ENCODE peak calls at places on chromosomes 11 and 22, in nine cellular contexts. I is heart right ventricle; U is CD8-positive, alpha-beta T cell; G is stomach; W is cardiac muscle cell; F is left ventricle myocardium inferior; X is AG04450; C is testis; J is pancreas. H is an unnamed sample. For H3K9me3, the result is how much of the 10 kb centered on the place peaks cover.

GRCh38 chr11:59197990-59198389 is 14.7 kb downstream of the MPEG1 start:
- DNase-seq in I (peak), U (no peak), G (peak), W (peak), F (peak), X (no peak), C (peak), J (peak), H (peak)

GRCh38 chr11:62461740-62462522 is 43.1 kb downstream of the SCGB1A1 start:
- DNase-seq in I (no peak), U (no peak), G (no peak), W (no peak), F (no peak), X (no peak), C (peak), J (no peak), H (no peak)

GRCh38 chr22:50657925-50658324 is 14.7 kb upstream of the SHANK3 start:
- DNase-seq in I (no peak), U (no peak), G (no peak), W (no peak), F (no peak), X (no peak), C (no peak), J (no peak), H (peak)

GRCh38 chr22:33851240-33851639 is 69.0 kb downstream of the LARGE1 start:
- DNase-seq in I (no peak), U (no peak), G (no peak), W (no peak), F (no peak), X (no peak), C (no peak), J (no peak), H (no peak)

GRCh38 chr11:64305691-64306562 is 603 bp downstream of the ESRRA start:
- DNase-seq in I (peak), U (peak), G (peak), W (peak), F (peak), X (no peak), C (peak), J (peak), H (peak)

GRCh38 chr11:76382209-76382608 is 1.1 kb downstream of the GVQW3 start:
- DNase-seq in I (no peak), U (no peak), G (no peak), W (no peak), F (no peak), X (no peak), C (no peak), J (no peak), H (no peak)

GRCh38 chr11:456533-456932 is 6.5 kb downstream of the PTDSS2 start:
- DNase-seq in I (no peak), U (no peak), G (no peak), W (no peak), F (no peak), X (no peak), C (no peak), J (no peak), H (no peak)

GRCh38 chr11:20134991-20135736 is 25.1 kb downstream of the DBX1 start:
- DNase-seq in I (no peak), U (no peak), G (no peak), W (no peak), F (no peak), X (no peak), C (no peak), J (no peak), H (no peak)

GRCh38 chr11:62708423-62709261 is 1.2 kb downstream of the GNG3 start:
- DNase-seq in I (no peak), U (peak), G (peak), W (no peak), F (no peak), X (no peak), C (no peak), J (peak), H (no peak)

GRCh38 chr22:25051983-25052710 is 99.6 kb downstream of the KIAA1671 start:
- DNase-seq in I (no peak), U (no peak), G (peak), W (no peak), F (peak), X (no peak), C (peak), J (peak), H (no peak)

GRCh38 chr11:94882931-94883330 is 90.4 kb downstream of the CWC15 start:
- DNase-seq in I (no peak), U (no peak), G (no peak), W (no peak), F (no peak), X (no peak), C (no peak), J (no peak), H (no peak)

GRCh38 chr11:134862168-134862567 is 450.1 kb upstream of the B3GAT1 start:
- DNase-seq in I (peak), U (no peak), G (no peak), W (no peak), F (no peak), X (no peak), C (no peak), J (no peak), H (no peak)

GRCh38 chr11:123286761-123287160 is 91.7 kb upstream of the CLMP start:
- DNase-seq in I (no peak), U (no peak), G (no peak), W (no peak), F (no peak), X (no peak), C (no peak), J (no peak), H (no peak)

GRCh38 chr11:125110506-125110905 is 920 bp downstream of the TMEM218 start:
- DNase-seq in I (no peak), U (no peak), G (no peak), W (no peak), F (no peak), X (no peak), C (no peak), J (no peak), H (no peak)

GRCh38 chr11:3056296-3057068 is 741 bp downstream of the CARS1 start:
- DNase-seq in I (no peak), U (no peak), G (peak), W (no peak), F (no peak), X (no peak), C (no peak), J (no peak), H (no peak)

GRCh38 chr11:123681007-123681406 is 26.6 kb upstream of the SCN3B start:
- DNase-seq in I (no peak), U (no peak), G (no peak), W (no peak), F (no peak), X (no peak), C (no peak), J (no peak), H (no peak)

GRCh38 chr11:59510917-59511589 is at the start of gene OR4D9:
- DNase-seq in I (no peak), U (no peak), G (no peak), W (no peak), F (no peak), X (no peak), C (no peak), J (no peak), H (no peak)

GRCh38 chr11:46663277-46663940 is 37.0 kb downstream of the ARHGAP1 start:
- DNase-seq in I (no peak), U (no peak), G (no peak), W (no peak), F (no peak), X (no peak), C (no peak), J (no peak), H (no peak)
- H3K27ac ChIP-seq in I (peak), U (no peak), G (no peak), W (no peak), F (peak), X (peak), C (no peak), J (no peak), H (peak)

DNA sequence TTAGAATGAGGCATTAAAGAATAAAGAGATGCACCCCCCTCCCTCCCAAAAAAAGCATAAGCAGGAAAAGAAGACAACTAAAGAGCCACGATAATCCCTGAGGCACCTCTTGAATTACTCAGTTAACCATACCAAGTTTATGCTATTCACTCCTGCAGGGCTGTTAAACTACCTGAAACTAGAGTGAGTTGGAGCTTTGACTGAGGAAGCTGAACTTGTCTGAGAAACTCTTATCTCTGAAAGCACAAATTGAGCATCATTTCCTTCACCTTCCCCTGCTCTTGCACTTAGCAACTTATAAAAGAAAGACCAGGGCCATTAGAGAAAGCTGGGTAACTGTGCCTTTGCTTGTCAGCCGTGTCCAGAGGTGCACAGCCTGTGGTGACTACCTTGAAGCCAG is 745.5 kb downstream of the NELL1 start:
- DNase-seq in I (no peak), U (no peak), G (no peak), W (no peak), F (no peak), X (no peak), C (no peak), J (no peak), H (no peak)
- TF ChIP-seq CTCF in I (no peak), U (no peak), G (no peak), W (no peak), F (no peak), X (no peak), C (no peak), J (no peak), H (no peak)

GRCh38 chr11:73230931-73231330 is 12.8 kb downstream of the P2RY2 start:
- DNase-seq in I (no peak), U (no peak), G (no peak), W (no peak), F (no peak), X (no peak), C (no peak), J (no peak), H (no peak)
- H3K9me3 ChIP-seq in I (under half), U (under half), G (under half), W (under half), F (under half), X (under half), C (under half), J (under half), H (under half)

DNA sequence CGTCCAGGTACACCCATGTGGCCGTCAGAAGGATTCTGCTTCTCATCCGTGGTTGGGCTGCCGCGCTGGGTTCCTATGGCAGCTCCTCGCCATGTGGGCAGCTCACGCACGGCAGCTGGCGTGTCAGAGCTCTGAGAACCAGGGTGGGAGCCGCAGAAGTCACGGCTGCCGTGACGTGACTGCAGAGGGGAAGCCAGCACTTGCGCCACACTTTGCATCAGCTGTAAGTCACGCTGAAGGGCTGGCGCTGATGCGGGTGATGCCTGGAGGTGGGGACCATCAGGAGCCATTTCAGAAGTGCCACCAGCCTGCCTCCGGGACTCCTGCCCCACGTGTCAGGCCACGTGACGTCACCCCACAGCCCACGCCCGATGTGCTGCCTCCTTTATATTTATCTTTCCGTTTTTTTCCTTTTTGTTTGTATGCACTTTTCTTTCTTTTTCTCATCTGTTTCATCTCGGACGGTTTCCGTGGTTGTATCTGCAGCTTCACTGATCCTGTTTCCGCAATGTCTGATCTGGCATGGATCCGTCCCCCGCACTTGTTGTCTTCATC is 133.2 kb downstream of the IGLL1 start:
- DNase-seq in I (no peak), U (no peak), G (no peak), W (no peak), F (no peak), X (no peak), C (no peak), J (no peak), H (no peak)
- H3K27ac ChIP-seq in I (no peak), U (no peak), G (no peak), W (no peak), F (no peak), X (no peak), C (no peak), J (no peak), H (no peak)

DNA sequence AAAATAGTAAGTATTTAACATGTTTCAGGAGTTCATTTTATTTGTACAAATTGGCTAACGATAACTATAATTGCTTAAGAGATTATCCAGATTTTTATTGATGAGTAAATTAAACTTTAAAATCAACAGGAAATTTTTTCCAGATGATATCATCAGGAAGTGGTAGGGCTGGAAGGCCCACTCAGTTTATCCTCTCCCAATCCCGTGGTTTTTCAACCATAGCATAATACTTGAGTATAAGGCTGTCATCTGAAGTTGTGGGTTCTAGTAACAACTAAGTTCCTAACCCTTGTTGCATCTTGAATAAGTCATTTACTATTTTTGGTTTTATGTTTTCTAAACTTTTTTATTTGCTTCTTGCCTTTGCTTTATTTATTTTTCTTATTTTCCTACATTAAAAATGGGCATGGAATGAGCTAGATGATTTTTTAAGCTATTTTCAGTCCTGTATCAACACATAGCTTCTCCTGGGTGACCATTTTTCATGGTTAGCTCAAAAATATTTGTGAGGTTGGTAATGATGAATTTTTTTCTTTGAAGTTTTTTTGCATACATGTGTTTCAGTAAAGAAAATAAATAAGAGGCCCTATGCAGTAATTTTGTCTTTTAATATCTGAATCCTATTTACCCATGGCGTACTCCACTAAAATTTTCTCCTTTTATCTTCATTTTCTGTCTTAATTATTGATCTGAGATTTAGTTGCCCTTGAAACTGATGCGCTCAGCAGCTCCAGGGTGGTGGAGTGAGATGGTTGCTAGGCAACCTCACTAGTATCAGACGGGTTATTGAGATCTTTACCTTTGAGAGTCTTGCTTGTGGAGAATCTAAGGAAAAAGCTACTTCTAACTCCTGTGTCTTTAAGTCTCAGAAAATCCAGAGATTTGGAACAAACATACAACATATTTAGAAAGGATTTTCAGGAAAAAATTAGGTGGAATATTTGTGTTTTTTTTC is 452.0 kb upstream of the CCDC179 start:
- DNase-seq in I (no peak), U (no peak), G (no peak), W (peak), F (no peak), X (no peak), C (no peak), J (no peak), H (no peak)
- TF ChIP-seq CTCF in I (no peak), U (no peak), G (no peak), W (no peak), F (no peak), X (no peak), C (no peak), J (no peak), H (no peak)

GRCh38 chr22:47624277-47625012 is 862.0 kb downstream of the TBC1D22A start:
- DNase-seq in I (no peak), U (no peak), G (no peak), W (no peak), F (no peak), X (no peak), C (no peak), J (no peak), H (peak)

GRCh38 chr22:47625013-47625385 is 862.5 kb downstream of the TBC1D22A start:
- DNase-seq in I (no peak), U (no peak), G (no peak), W (no peak), F (no peak), X (no peak), C (no peak), J (no peak), H (peak)

GRCh38 chr22:47622541-47622940 is 860.1 kb downstream of the TBC1D22A start:
- DNase-seq in I (no peak), U (no peak), G (peak), W (no peak), F (no peak), X (no peak), C (no peak), J (no peak), H (peak)

GRCh38 chr22:47623056-47623739 is 860.7 kb downstream of the TBC1D22A start:
- DNase-seq in I (no peak), U (no peak), G (no peak), W (no peak), F (no peak), X (no peak), C (no peak), J (no peak), H (peak)

GRCh38 chr22:47623740-47624103 is 861.3 kb downstream of the TBC1D22A start:
- DNase-seq in I (no peak), U (no peak), G (peak), W (no peak), F (no peak), X (no peak), C (no peak), J (no peak), H (peak)
- H3K9me3 ChIP-seq in I (under half), U (under half), G (under half), W (under half), F (under half), X (half or more), C (under half), J (under half), H (under half)

H was measured in right atrium auricular region.